ENCODE peak calls at places on chromosomes 2 and 18, in five cellular contexts. One of them, this sample, is unnamed.

GRCh38 chr2:196369967-196370366 is 198.6 kb upstream of the STK17B start:
- DNase-seq in H1: no peak
- DNase-seq in mammary epithelial cell: peak
- DNase-seq in endodermal cell: no peak
- DNase-seq in K562: no peak
- DNase-seq in this sample: no peak

GRCh38 chr2:134835471-134835870 is 2.9 kb upstream of the ACMSD start:
- DNase-seq in H1: no peak
- DNase-seq in mammary epithelial cell: no peak
- DNase-seq in endodermal cell: no peak
- DNase-seq in K562: no peak
- DNase-seq in this sample: no peak

GRCh38 chr18:55013685-55014084 is 54.4 kb upstream of the CCDC68 start:
- DNase-seq in H1: no peak
- DNase-seq in mammary epithelial cell: no peak
- DNase-seq in endodermal cell: no peak
- DNase-seq in K562: no peak
- DNase-seq in this sample: no peak

GRCh38 chr2:162795312-162795711 is 43.3 kb downstream of the KCNH7 start:
- DNase-seq in H1: no peak
- DNase-seq in mammary epithelial cell: no peak
- DNase-seq in endodermal cell: peak
- DNase-seq in K562: no peak
- DNase-seq in this sample: no peak

GRCh38 chr2:124258481-124258880 is 233.4 kb downstream of the CNTNAP5 start:
- DNase-seq in H1: no peak
- DNase-seq in mammary epithelial cell: no peak
- DNase-seq in endodermal cell: no peak
- DNase-seq in K562: no peak
- DNase-seq in this sample: no peak

GRCh38 chr2:127671557-127672302 is 3.6 kb downstream of the LIMS2 start:
- DNase-seq in H1: peak
- DNase-seq in mammary epithelial cell: no peak
- DNase-seq in endodermal cell: peak
- DNase-seq in K562: no peak
- DNase-seq in this sample: no peak

GRCh38 chr2:45822272-45822630 is 170.8 kb downstream of the PRKCE start:
- DNase-seq in H1: no peak
- DNase-seq in mammary epithelial cell: no peak
- DNase-seq in endodermal cell: no peak
- DNase-seq in K562: no peak
- DNase-seq in this sample: no peak

GRCh38 chr2:99834426-99834825 is 308.0 kb downstream of the AFF3 start:
- DNase-seq in H1: no peak
- DNase-seq in mammary epithelial cell: no peak
- DNase-seq in endodermal cell: no peak
- DNase-seq in K562: no peak
- DNase-seq in this sample: no peak

GRCh38 chr2:43054367-43054766 is 172.0 kb downstream of the ZFP36L2 start:
- DNase-seq in H1: no peak
- DNase-seq in mammary epithelial cell: no peak
- DNase-seq in endodermal cell: peak
- DNase-seq in K562: peak
- DNase-seq in this sample: no peak

GRCh38 chr2:10343658-10344057 is 41.0 kb downstream of the HPCAL1 start:
- DNase-seq in H1: no peak
- DNase-seq in mammary epithelial cell: no peak
- DNase-seq in endodermal cell: no peak
- DNase-seq in K562: no peak
- DNase-seq in this sample: no peak
- H3K27ac ChIP-seq in H1: no peak
- H3K27ac ChIP-seq in mammary epithelial cell: no peak
- H3K27ac ChIP-seq in endodermal cell: peak
- H3K27ac ChIP-seq in K562: no peak
- H3K27ac ChIP-seq in this sample: no peak

GRCh38 chr18:31447530-31448191 is at the start of gene DSG3:
- DNase-seq in H1: no peak
- DNase-seq in mammary epithelial cell: peak
- DNase-seq in endodermal cell: no peak
- DNase-seq in K562: no peak
- DNase-seq in this sample: no peak
- H3K9ac ChIP-seq in H1: no peak
- H3K9ac ChIP-seq in mammary epithelial cell: peak
- H3K9ac ChIP-seq in endodermal cell: no peak
- H3K9ac ChIP-seq in K562: no peak
- H3K9ac ChIP-seq in this sample: no peak

GRCh38 chr2:28369355-28369754 is 23.3 kb upstream of the FOSL2 start:
- DNase-seq in H1: no peak
- DNase-seq in mammary epithelial cell: no peak
- DNase-seq in endodermal cell: no peak
- DNase-seq in K562: no peak
- DNase-seq in this sample: no peak

GRCh38 chr2:28373854-28374253 is 18.8 kb upstream of the FOSL2 start:
- DNase-seq in H1: no peak
- DNase-seq in mammary epithelial cell: no peak
- DNase-seq in endodermal cell: no peak
- DNase-seq in K562: no peak
- DNase-seq in this sample: no peak

GRCh38 chr2:28368417-28368798 is 24.2 kb upstream of the FOSL2 start:
- DNase-seq in H1: no peak
- DNase-seq in mammary epithelial cell: no peak
- DNase-seq in endodermal cell: peak
- DNase-seq in K562: no peak
- DNase-seq in this sample: no peak

GRCh38 chr2:28367667-28368416 is 24.8 kb upstream of the FOSL2 start:
- DNase-seq in H1: no peak
- DNase-seq in mammary epithelial cell: no peak
- DNase-seq in endodermal cell: peak
- DNase-seq in K562: no peak
- DNase-seq in this sample: no peak

GRCh38 chr2:28370355-28370754 is 22.3 kb upstream of the FOSL2 start:
- DNase-seq in H1: no peak
- DNase-seq in mammary epithelial cell: no peak
- DNase-seq in endodermal cell: peak
- DNase-seq in K562: no peak
- DNase-seq in this sample: no peak
- H3K27ac ChIP-seq in H1: no peak
- H3K27ac ChIP-seq in mammary epithelial cell: no peak
- H3K27ac ChIP-seq in endodermal cell: no peak
- H3K27ac ChIP-seq in K562: no peak
- H3K27ac ChIP-seq in this sample: no peak

DNA sequence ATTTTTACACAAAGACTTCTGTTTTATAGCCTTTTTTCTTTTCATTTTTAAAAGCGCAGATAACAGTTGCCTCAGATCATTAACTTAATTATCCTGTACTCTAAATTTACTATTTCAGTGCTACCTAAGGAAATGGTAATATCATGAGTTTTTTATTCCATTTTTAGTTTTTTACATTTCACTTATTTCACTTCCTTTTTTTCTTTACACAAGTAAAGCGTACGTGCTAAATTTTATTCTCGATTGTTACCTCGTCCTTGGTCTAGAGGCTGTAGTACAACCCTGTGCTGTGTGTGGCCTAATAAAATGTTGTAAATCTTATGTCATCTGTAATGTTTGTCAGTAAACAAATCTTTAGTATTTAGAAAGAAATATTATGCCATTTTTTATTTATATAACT is 49.2 kb downstream of the CRIM1 start:
- DNase-seq in H1: no peak
- DNase-seq in mammary epithelial cell: no peak
- DNase-seq in endodermal cell: no peak
- DNase-seq in K562: no peak
- DNase-seq in this sample: no peak
- H3K9ac ChIP-seq in H1: no peak
- H3K9ac ChIP-seq in mammary epithelial cell: peak
- H3K9ac ChIP-seq in endodermal cell: no peak
- H3K9ac ChIP-seq in K562: no peak
- H3K9ac ChIP-seq in this sample: no peak